ENCODE peak calls at places on chromosome 14, in four cellular contexts. E is HepG2, Y is GM12878, M is K562. W is an unnamed sample.

GRCh38 chr14:76904100-76904739 is 78.0 kb downstream of the LRRC74A start:
- DNase-seq in E (no peak), Y (no peak), M (no peak), W (no peak)

GRCh38 chr14:50044040-50044651 is 72.2 kb downstream of the VCPKMT start:
- DNase-seq in Y (no peak), E (no peak), M (no peak), W (no peak)

GRCh38 chr14:61476737-61477410 is 155.5 kb downstream of the PRKCH start:
- DNase-seq in Y (no peak), E (no peak), M (no peak), W (no peak)

GRCh38 chr14:39265741-39266588 is 32.2 kb downstream of the MIA2 start:
- DNase-seq in M (no peak), Y (no peak), E (no peak), W (no peak)

GRCh38 chr14:34099630-34100029 is 148.8 kb upstream of the EGLN3 start:
- DNase-seq in M (no peak), Y (no peak), E (no peak), W (no peak)

GRCh38 chr14:89304972-89305703 is 111.9 kb downstream of the FOXN3 start:
- DNase-seq in Y (peak), E (no peak), M (no peak), W (no peak)

GRCh38 chr14:55123101-55123500 is 6.0 kb upstream of the LGALS3 start:
- DNase-seq in Y (no peak), E (no peak), M (no peak), W (no peak)

GRCh38 chr14:73770977-73771847 is 57.0 kb upstream of the PNMA1 start:
- DNase-seq in M (peak), E (no peak), Y (no peak), W (no peak)

GRCh38 chr14:65604946-65605345 is 192.4 kb downstream of the FUT8 start:
- DNase-seq in M (no peak), E (no peak), Y (no peak), W (no peak)

GRCh38 chr14:64296561-64296960 is 2.4 kb upstream of the ESR2 start:
- DNase-seq in E (no peak), Y (no peak), M (no peak), W (no peak)

GRCh38 chr14:26204362-26204953 is 393.4 kb downstream of the NOVA1 start:
- DNase-seq in E (no peak), M (no peak), Y (no peak), W (no peak)

GRCh38 chr14:55097894-55098560 is 31.0 kb upstream of the LGALS3 start:
- DNase-seq in M (no peak), E (no peak), Y (peak), W (no peak)

GRCh38 chr14:59032821-59033220 is 155.6 kb upstream of the DAAM1 start:
- DNase-seq in E (no peak), M (no peak), Y (no peak), W (no peak)

GRCh38 chr14:78950654-78951053 is 780.5 kb downstream of the NRXN3 start:
- DNase-seq in Y (no peak), E (no peak), M (no peak), W (no peak)

DNA sequence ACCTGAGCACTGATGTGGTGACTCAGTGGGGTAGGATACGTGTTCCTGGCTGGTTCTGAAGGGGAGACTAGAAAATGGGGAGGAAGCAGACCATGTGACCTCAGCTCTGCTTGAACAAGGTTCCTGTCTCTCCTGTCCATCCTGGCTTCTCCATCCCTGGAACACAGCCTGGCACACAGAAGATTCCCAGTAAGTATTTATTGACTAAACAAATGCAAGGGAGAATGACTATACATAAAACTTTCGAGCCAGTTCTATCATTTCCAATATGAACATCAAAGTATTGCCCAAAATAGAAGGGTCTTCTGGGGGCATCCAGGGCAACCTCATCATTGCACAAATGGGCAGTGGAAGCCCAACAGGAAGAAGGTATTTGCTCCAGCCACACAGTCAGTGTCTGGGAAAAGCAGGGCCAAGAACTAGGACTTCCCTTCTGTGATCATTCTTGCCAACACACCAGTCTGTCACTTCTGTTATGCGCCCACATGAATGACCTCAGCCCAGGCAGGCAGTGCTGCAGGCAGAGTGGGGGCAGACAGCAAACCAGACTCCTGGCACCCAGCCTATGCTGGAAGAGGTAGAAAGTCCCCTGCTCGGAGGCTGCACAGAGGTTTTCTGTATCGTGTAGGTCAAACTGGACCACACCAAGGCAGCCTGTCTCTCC is 5.6 kb upstream of the SERPINA9 start:
- DNase-seq in Y (peak), M (no peak), E (peak), W (no peak)
- TF ChIP-seq CBFB in Y (no peak), M (no peak), E (no peak), W (no peak)

DNA sequence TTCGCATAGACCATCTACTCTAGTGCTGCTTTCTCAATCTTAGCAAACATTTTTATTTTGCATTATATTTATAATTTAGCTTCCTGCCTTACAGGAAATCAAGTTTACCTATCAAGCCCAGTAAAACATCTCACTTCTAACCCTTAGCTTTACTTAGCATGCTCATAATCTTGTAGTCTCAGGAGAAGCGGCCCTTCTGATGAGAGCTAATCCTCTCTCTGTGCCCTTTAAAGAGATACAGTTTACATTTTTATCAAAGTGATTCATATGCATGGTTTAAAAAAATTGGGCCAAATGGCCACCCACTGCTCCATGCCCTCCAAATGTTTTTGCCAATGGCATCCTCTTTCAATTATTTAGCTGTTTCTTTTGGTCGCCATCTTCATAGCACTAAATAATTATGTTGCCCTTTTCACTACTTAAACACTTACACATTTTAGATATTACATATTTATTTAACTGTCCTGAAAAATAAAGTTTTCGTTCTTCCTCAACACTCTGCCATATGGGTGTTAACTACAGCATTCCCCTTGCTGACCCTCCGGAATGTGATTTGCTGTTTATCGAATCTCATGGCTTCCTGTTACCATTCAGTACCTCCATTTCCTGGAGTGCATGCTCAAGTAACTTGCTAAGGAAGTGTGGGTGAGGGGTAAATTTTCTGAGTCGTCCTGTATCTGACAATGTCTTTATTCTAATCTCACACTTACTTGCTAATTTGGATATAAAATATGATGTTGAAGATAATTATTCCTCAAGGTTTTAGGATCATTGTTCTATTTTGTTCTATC is 29.3 kb downstream of the YLPM1 start:
- DNase-seq in Y (no peak), E (no peak), M (no peak), W (no peak)
- TF ChIP-seq CBFB in Y (no peak), E (no peak), M (no peak), W (no peak)

GRCh38 chr14:99716850-99717681 is 33.0 kb downstream of the CYP46A1 start:
- DNase-seq in E (no peak), M (no peak), Y (no peak), W (no peak)

GRCh38 chr14:99718031-99718810 is 34.1 kb downstream of the CYP46A1 start:
- DNase-seq in E (no peak), Y (peak), M (no peak), W (no peak)

GRCh38 chr14:99717682-99718013 is 33.5 kb downstream of the CYP46A1 start:
- DNase-seq in M (no peak), E (no peak), Y (no peak), W (no peak)

GRCh38 chr14:99715266-99716000 is 31.3 kb downstream of the CYP46A1 start:
- DNase-seq in Y (no peak), M (no peak), E (no peak), W (no peak)

DNA sequence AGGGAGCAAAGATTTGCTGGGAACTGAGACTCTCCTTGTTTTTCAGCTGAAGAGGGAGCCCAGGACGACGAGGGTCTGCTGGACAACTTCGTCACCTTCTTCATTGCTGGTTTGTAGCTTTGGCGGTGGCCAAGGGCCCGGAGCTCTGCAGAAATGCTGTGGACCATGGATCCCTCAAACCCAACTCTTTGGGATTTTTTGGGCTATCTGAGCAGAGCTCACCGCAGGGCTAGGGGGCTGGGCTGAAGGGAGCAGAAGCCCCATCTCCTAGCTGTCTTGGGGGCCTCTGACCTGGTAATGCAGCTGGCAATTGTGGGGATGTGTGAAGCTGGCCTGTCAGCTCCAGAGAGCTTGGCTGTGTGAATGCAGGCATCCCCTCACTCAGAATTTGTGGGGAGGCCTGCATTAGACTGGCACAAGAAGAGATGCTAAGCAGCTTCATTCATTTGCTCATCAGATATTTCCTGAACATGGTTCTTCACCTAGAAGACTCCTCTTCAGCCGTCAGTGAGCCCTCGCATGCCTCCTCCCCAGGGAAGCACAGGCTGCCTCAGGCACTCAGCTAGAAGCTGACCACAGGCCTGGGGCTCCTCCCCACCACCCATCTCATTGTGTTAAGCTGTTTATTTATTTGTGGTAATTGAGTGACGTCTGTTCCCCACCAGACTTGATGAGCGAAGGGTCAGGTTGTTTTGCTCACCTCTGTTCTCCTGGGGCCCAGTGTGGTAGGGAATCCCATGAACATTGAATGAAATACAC is 32.2 kb downstream of the CYP46A1 start:
- DNase-seq in E (no peak), M (no peak), Y (no peak), W (no peak)
- TF ChIP-seq CBFB in E (no peak), M (no peak), Y (no peak), W (no peak)

GRCh38 chr14:104237651-104238423 is 99.5 kb downstream of the KIF26A start:
- DNase-seq in Y (no peak), E (no peak), M (no peak), W (no peak)
- TF ChIP-seq CBFB in Y (no peak), E (no peak), M (no peak), W (no peak)

GRCh38 chr14:56328021-56328420 is 209.8 kb downstream of the PELI2 start:
- DNase-seq in Y (no peak), E (no peak), M (no peak), W (no peak)
- TF ChIP-seq CBFB in Y (no peak), E (no peak), M (no peak), W (no peak)

GRCh38 chr14:104355101-104355691 is 216.8 kb downstream of the KIF26A start:
- DNase-seq in E (no peak), M (peak), Y (no peak), W (no peak)

GRCh38 chr14:104355949-104356737 is 217.8 kb downstream of the KIF26A start:
- DNase-seq in E (no peak), Y (no peak), M (no peak), W (no peak)

GRCh38 chr14:104358528-104359300 is 220.3 kb downstream of the KIF26A start:
- DNase-seq in Y (no peak), M (no peak), E (no peak), W (no peak)

GRCh38 chr14:104357689-104358527 is 219.5 kb downstream of the KIF26A start:
- DNase-seq in E (no peak), Y (no peak), M (no peak), W (no peak)

DNA sequence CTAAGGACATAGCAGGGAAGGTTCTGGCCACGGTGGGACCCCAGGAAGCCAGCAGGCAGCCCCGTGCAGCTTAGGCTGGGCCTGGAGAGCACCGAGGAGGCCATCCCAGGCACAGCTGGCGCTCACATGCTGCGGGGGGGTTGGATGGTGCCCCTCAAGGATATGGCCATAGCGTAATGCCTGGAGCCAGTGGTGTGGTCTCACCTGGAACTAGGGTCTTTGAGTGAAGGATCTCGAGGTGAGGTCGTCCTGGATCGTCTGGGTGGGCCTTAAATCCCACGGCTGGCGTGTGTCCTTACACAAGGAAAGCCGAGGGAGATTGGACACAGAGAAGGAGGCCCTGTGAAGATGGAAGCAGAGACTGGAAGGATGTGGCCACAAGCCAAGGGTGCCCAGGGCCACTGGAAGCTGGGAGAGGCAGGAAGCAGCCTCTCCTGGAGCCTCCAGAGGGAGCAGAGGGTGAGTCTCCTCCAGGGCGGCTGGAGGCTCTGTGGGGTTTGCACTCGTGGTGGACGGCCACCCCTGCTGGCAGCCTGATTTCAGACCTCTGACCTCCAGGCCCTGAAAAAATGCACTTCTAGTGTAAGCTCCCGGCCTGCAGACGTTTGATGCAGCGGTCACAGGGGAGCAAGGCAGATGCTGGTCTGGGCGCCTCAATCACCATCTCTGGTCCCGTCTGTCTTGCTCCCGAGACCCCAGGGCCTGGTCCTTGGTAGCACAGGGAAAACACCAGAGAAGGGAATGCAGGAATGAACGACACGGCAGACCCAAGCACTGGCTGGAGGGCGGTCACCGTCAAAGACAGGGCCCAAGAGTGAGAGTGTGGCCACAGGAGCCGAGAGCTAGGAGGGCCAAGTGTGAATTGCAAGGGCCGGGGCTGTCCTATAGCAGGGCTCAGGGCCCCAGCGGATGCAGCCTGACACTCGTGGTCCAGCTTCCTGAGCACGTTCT is 218.6 kb downstream of the KIF26A start:
- DNase-seq in Y (no peak), E (no peak), M (no peak), W (peak)
- TF ChIP-seq CBFB in Y (no peak), E (no peak), M (no peak), W (no peak)